ENCODE peak calls at places on chromosome 14, in four cellular contexts. F is activated naive CD4-positive, alpha-beta T cell treated with anti-CD3 and anti-CD28 coated beads for 36 hours; O is body of pancreas; U is heart right ventricle. H is an unnamed sample.

GRCh38 chr14:92540472-92541048 is 27.0 kb downstream of the RIN3 start:
- DNase-seq in F (no peak), O (peak; percentile 74), U (peak; percentile 94), H (peak; percentile 74)

GRCh38 chr14:35814371-35815005 is 5.4 kb upstream of the RALGAPA1 start:
- DNase-seq in O (peak; percentile 66), F (peak; percentile 91), U (peak; percentile 45), H (peak; percentile 64)

GRCh38 chr14:57704796-57705195 is 161.1 kb downstream of the SLC35F4 start:
- DNase-seq in F (no peak), O (no peak), U (no peak), H (no peak)

GRCh38 chr14:97785495-97785894 is 988.3 kb downstream of the VRK1 start:
- DNase-seq in U (no peak), O (no peak), F (no peak), H (no peak)

GRCh38 chr14:23009939-23010718 is at the start of gene C14orf93:
- DNase-seq in O (peak; percentile 90), U (peak; percentile 86), F (peak; percentile 90), H (peak; percentile 77)

GRCh38 chr14:49966304-49966809 is 73.5 kb downstream of the ARF6 start:
- DNase-seq in U (no peak), O (peak; percentile 66), F (no peak), H (no peak)

GRCh38 chr14:100342195-100342594 is 19.1 kb downstream of the SLC25A47 start:
- DNase-seq in U (no peak), O (no peak), F (no peak), H (no peak)

GRCh38 chr14:20676072-20676471 is 8.3 kb upstream of the RNASE4 start:
- DNase-seq in F (no peak), O (no peak), U (no peak), H (no peak)

GRCh38 chr14:56554301-56554700 is 25.3 kb upstream of the TMEM260 start:
- DNase-seq in U (no peak), F (no peak), O (no peak), H (no peak)

GRCh38 chr14:51394391-51394790 is 154.3 kb downstream of the TMX1 start:
- DNase-seq in O (no peak), U (no peak), F (no peak), H (no peak)

GRCh38 chr14:68563256-68564131 is 229.4 kb downstream of the ZFP36L1 start:
- DNase-seq in U (no peak), O (peak; percentile 68), F (no peak), H (no peak)

GRCh38 chr14:100072783-100073346 is 7.6 kb downstream of the EVL start:
- DNase-seq in U (no peak), O (no peak), F (peak; percentile 83), H (no peak)

GRCh38 chr14:85088231-85088630 is 441.7 kb upstream of the FLRT2 start:
- DNase-seq in F (no peak), U (no peak), O (no peak), H (no peak)

GRCh38 chr14:69980457-69981414 is 101.5 kb downstream of the SMOC1 start:
- DNase-seq in U (no peak), F (no peak), O (peak; percentile 30), H (no peak)

GRCh38 chr14:51095854-51096823 is 1.2 kb upstream of the TRIM9 start:
- DNase-seq in U (peak; percentile 5), O (peak; percentile 25), F (peak; percentile 59), H (peak; percentile 67)

GRCh38 chr14:100717371-100717770 is 9.3 kb upstream of the DLK1 start:
- DNase-seq in O (no peak), U (no peak), F (no peak), H (no peak)

GRCh38 chr14:68676511-68676943 is 116.3 kb downstream of the ZFP36L1 start:
- DNase-seq in O (no peak), U (no peak), F (no peak), H (no peak)

GRCh38 chr14:22837750-22838538 is 1.6 kb downstream of the MMP14 start:
- DNase-seq in F (no peak), O (peak; percentile 41), U (peak; percentile 45), H (no peak)

GRCh38 chr14:30874120-30874998 is at the start of gene COCH:
- DNase-seq in F (peak; percentile 34), U (peak; percentile 17), O (peak; percentile 72), H (no peak)

GRCh38 chr14:65357091-65357490 is 55.4 kb upstream of the FUT8 start:
- DNase-seq in F (no peak), U (peak; percentile 44), O (no peak), H (no peak)

GRCh38 chr14:69612759-69613145 is 1.4 kb downstream of the SUSD6 start:
- DNase-seq in F (peak; percentile 21), O (no peak), U (no peak), H (peak; percentile 76)

GRCh38 chr14:37623552-37623951 is 28.1 kb downstream of the TTC6 start:
- DNase-seq in U (no peak), O (no peak), F (no peak), H (no peak)

GRCh38 chr14:71883094-71883493 is 49.1 kb upstream of the RGS6 start:
- DNase-seq in F (no peak), U (no peak), O (no peak), H (no peak)

GRCh38 chr14:90487031-90487430 is 90.2 kb downstream of the CALM1 start:
- DNase-seq in F (no peak), O (peak; percentile 55), U (peak; percentile 51), H (no peak)

GRCh38 chr14:80621701-80622100 is 319.8 kb downstream of the CEP128 start:
- DNase-seq in O (no peak), F (no peak), U (no peak), H (no peak)

GRCh38 chr14:70822706-70823185 is 13.4 kb upstream of the MAP3K9 start:
- DNase-seq in U (peak; percentile 34), F (peak; percentile 37), O (peak; percentile 30), H (no peak)

GRCh38 chr14:75811136-75811839 is 150.2 kb downstream of the TTLL5 start:
- DNase-seq in F (no peak), U (no peak), O (no peak), H (no peak)

GRCh38 chr14:101032433-101032832 is 128.9 kb upstream of the RTL1 start:
- DNase-seq in U (no peak), O (no peak), F (no peak), H (no peak)

GRCh38 chr14:62015248-62015647 is 253.0 kb downstream of the SNAPC1 start:
- DNase-seq in F (no peak), O (no peak), U (no peak), H (no peak)

GRCh38 chr14:50062438-50063039 is 53.8 kb downstream of the VCPKMT start:
- DNase-seq in O (peak; percentile 43), U (no peak), F (peak; percentile 94), H (no peak)

H was measured in cerebellar cortex.